ENCODE peak calls at places on chromosomes 12 and 14, in six cellular contexts. One of them, this sample, is unnamed.

GRCh38 chr14:61586539-61587396 is 108.5 kb upstream of the HIF1A start:
- DNase-seq in K562: no peak
- DNase-seq in H1: peak
- DNase-seq in SK-N-SH: no peak
- DNase-seq in HepG2: no peak
- DNase-seq in GM12878: no peak
- DNase-seq in this sample: no peak

GRCh38 chr12:76830456-76830855 is 48.4 kb downstream of the CSRP2 start:
- DNase-seq in SK-N-SH: no peak
- DNase-seq in GM12878: no peak
- DNase-seq in HepG2: no peak
- DNase-seq in H1: no peak
- DNase-seq in K562: no peak
- DNase-seq in this sample: no peak

GRCh38 chr12:116990971-116991966 is 80.5 kb downstream of the FBXW8 start:
- DNase-seq in H1: no peak
- DNase-seq in HepG2: no peak
- DNase-seq in GM12878: no peak
- DNase-seq in K562: no peak
- DNase-seq in SK-N-SH: no peak
- DNase-seq in this sample: no peak

GRCh38 chr12:103093499-103094106 is 136.1 kb downstream of the ASCL1 start:
- DNase-seq in H1: no peak
- DNase-seq in SK-N-SH: no peak
- DNase-seq in K562: no peak
- DNase-seq in HepG2: no peak
- DNase-seq in GM12878: no peak
- DNase-seq in this sample: no peak

GRCh38 chr12:12018454-12018853 is 52.3 kb upstream of the BCL2L14 start:
- DNase-seq in H1: no peak
- DNase-seq in HepG2: no peak
- DNase-seq in K562: no peak
- DNase-seq in SK-N-SH: no peak
- DNase-seq in GM12878: no peak
- DNase-seq in this sample: no peak

GRCh38 chr12:65728913-65729793 is 95.1 kb upstream of the HMGA2 start:
- DNase-seq in SK-N-SH: no peak
- DNase-seq in H1: peak
- DNase-seq in HepG2: no peak
- DNase-seq in GM12878: no peak
- DNase-seq in K562: no peak
- DNase-seq in this sample: no peak

GRCh38 chr12:93978553-93978952 is 169.8 kb upstream of the PLXNC1 start:
- DNase-seq in GM12878: no peak
- DNase-seq in SK-N-SH: no peak
- DNase-seq in H1: no peak
- DNase-seq in K562: no peak
- DNase-seq in HepG2: no peak
- DNase-seq in this sample: no peak

GRCh38 chr14:36944307-36945010 is 227.9 kb downstream of the SLC25A21 start:
- DNase-seq in K562: no peak
- DNase-seq in HepG2: no peak
- DNase-seq in GM12878: no peak
- DNase-seq in SK-N-SH: no peak
- DNase-seq in H1: no peak
- DNase-seq in this sample: no peak

GRCh38 chr12:65615091-65615490 is 209.2 kb upstream of the HMGA2 start:
- DNase-seq in HepG2: no peak
- DNase-seq in GM12878: no peak
- DNase-seq in H1: no peak
- DNase-seq in SK-N-SH: no peak
- DNase-seq in K562: no peak
- DNase-seq in this sample: no peak

GRCh38 chr12:91142184-91142583 is 30.9 kb upstream of the LUM start:
- DNase-seq in K562: no peak
- DNase-seq in GM12878: no peak
- DNase-seq in HepG2: no peak
- DNase-seq in H1: no peak
- DNase-seq in SK-N-SH: no peak
- DNase-seq in this sample: no peak

GRCh38 chr12:20460956-20461355 is 92.6 kb downstream of the PDE3A start:
- DNase-seq in SK-N-SH: peak
- DNase-seq in GM12878: no peak
- DNase-seq in H1: no peak
- DNase-seq in K562: no peak
- DNase-seq in HepG2: no peak
- DNase-seq in this sample: no peak

GRCh38 chr14:35342160-35343010 is 50.2 kb downstream of the PSMA6 start:
- DNase-seq in HepG2: no peak
- DNase-seq in H1: no peak
- DNase-seq in GM12878: no peak
- DNase-seq in K562: no peak
- DNase-seq in SK-N-SH: no peak
- DNase-seq in this sample: no peak

GRCh38 chr12:13164271-13164670 is 32.3 kb upstream of the EMP1 start:
- DNase-seq in K562: no peak
- DNase-seq in HepG2: no peak
- DNase-seq in SK-N-SH: no peak
- DNase-seq in GM12878: no peak
- DNase-seq in H1: no peak
- DNase-seq in this sample: no peak

GRCh38 chr14:79383031-79383430 is 828.3 kb downstream of the DIO2 start:
- DNase-seq in H1: no peak
- DNase-seq in K562: no peak
- DNase-seq in SK-N-SH: no peak
- DNase-seq in GM12878: no peak
- DNase-seq in HepG2: no peak
- DNase-seq in this sample: no peak

GRCh38 chr12:64531665-64532334 is 78.5 kb upstream of the RASSF3 start:
- DNase-seq in K562: no peak
- DNase-seq in H1: no peak
- DNase-seq in GM12878: no peak
- DNase-seq in HepG2: no peak
- DNase-seq in SK-N-SH: no peak
- DNase-seq in this sample: no peak

GRCh38 chr12:29374012-29374411 is 7.0 kb downstream of the ERGIC2 start:
- DNase-seq in GM12878: no peak
- DNase-seq in HepG2: no peak
- DNase-seq in H1: no peak
- DNase-seq in K562: no peak
- DNase-seq in SK-N-SH: no peak
- DNase-seq in this sample: no peak

GRCh38 chr12:29376118-29376517 is 4.9 kb downstream of the ERGIC2 start:
- DNase-seq in HepG2: no peak
- DNase-seq in SK-N-SH: no peak
- DNase-seq in K562: no peak
- DNase-seq in H1: no peak
- DNase-seq in GM12878: no peak
- DNase-seq in this sample: no peak

GRCh38 chr12:29380536-29381523 is at the start of gene ERGIC2:
- DNase-seq in K562: peak
- DNase-seq in HepG2: peak
- DNase-seq in SK-N-SH: peak
- DNase-seq in H1: peak
- DNase-seq in GM12878: peak
- DNase-seq in this sample: peak

GRCh38 chr12:29374913-29375312 is 6.1 kb downstream of the ERGIC2 start:
- DNase-seq in HepG2: no peak
- DNase-seq in SK-N-SH: no peak
- DNase-seq in GM12878: no peak
- DNase-seq in K562: no peak
- DNase-seq in H1: no peak
- DNase-seq in this sample: no peak
- TF ChIP-seq GABPA in HepG2: no peak
- TF ChIP-seq GABPA in SK-N-SH: no peak
- TF ChIP-seq GABPA in GM12878: no peak
- TF ChIP-seq GABPA in K562: no peak
- TF ChIP-seq GABPA in H1: no peak
- TF ChIP-seq GABPA in this sample: no peak

GRCh38 chr12:108269224-108269623 is 69.9 kb downstream of the CMKLR1 start:
- DNase-seq in SK-N-SH: no peak
- DNase-seq in H1: no peak
- DNase-seq in HepG2: no peak
- DNase-seq in GM12878: no peak
- DNase-seq in K562: no peak
- DNase-seq in this sample: no peak

GRCh38 chr12:108271951-108272729 is 67.0 kb downstream of the CMKLR1 start:
- DNase-seq in H1: no peak
- DNase-seq in K562: no peak
- DNase-seq in SK-N-SH: no peak
- DNase-seq in GM12878: no peak
- DNase-seq in HepG2: no peak
- DNase-seq in this sample: no peak

GRCh38 chr12:108268397-108268796 is 70.7 kb downstream of the CMKLR1 start:
- DNase-seq in SK-N-SH: no peak
- DNase-seq in GM12878: peak
- DNase-seq in HepG2: no peak
- DNase-seq in H1: no peak
- DNase-seq in K562: no peak
- DNase-seq in this sample: no peak

GRCh38 chr12:108270841-108271126 is 68.3 kb downstream of the CMKLR1 start:
- DNase-seq in K562: no peak
- DNase-seq in H1: no peak
- DNase-seq in GM12878: no peak
- DNase-seq in HepG2: no peak
- DNase-seq in SK-N-SH: no peak
- DNase-seq in this sample: no peak

DNA sequence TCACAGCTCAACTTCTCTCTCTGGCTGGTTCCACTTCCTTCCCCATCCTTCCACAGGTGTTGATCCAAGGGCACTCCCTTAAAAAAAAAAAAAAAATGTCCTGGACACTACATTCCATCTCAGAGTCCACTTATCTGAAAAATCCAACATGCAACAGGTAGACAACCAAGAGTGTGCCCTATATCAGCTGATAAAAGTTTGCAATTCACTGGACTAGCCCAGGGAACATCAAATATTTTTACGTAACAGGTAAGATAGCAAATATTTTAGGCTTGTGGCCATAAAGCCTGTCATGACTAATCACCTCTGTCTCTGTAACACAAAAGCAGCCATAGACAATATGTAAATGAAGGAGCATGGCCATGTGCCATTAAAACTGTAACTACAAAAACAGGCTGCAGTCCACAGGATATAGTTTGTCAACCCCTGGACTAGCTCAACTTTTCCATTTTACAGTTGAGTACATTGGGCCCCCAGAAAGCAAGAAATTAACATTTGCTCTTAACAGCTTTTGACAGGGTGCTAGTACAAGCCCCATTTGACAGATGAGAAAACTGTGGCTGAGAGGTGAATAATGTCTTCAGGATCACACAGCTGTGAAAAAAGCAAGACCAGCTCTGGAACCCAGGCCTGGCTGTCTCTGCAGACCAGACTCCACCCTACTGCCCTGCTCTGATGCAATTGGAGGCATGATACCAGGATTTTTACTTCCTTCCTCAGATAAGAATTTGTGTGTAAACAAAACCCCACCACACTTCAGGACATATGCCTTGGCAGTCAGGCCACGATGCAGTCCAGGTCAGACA is 68.9 kb downstream of the CMKLR1 start:
- DNase-seq in GM12878: no peak
- DNase-seq in H1: no peak
- DNase-seq in HepG2: no peak
- DNase-seq in SK-N-SH: no peak
- DNase-seq in K562: no peak
- DNase-seq in this sample: no peak
- TF ChIP-seq GABPA in GM12878: no peak
- TF ChIP-seq GABPA in H1: no peak
- TF ChIP-seq GABPA in HepG2: no peak
- TF ChIP-seq GABPA in SK-N-SH: no peak
- TF ChIP-seq GABPA in K562: no peak
- TF ChIP-seq GABPA in this sample: no peak

GRCh38 chr14:58109761-58110160 is 42.3 kb downstream of the ARMH4 start:
- DNase-seq in K562: no peak
- DNase-seq in H1: no peak
- DNase-seq in GM12878: no peak
- DNase-seq in SK-N-SH: no peak
- DNase-seq in HepG2: no peak
- DNase-seq in this sample: peak
- TF ChIP-seq GABPA in K562: no peak
- TF ChIP-seq GABPA in H1: no peak
- TF ChIP-seq GABPA in GM12878: no peak
- TF ChIP-seq GABPA in SK-N-SH: no peak
- TF ChIP-seq GABPA in HepG2: no peak
- TF ChIP-seq GABPA in this sample: no peak

GRCh38 chr12:127509066-127509778 is 757.7 kb upstream of the TMEM132C start:
- DNase-seq in K562: no peak
- DNase-seq in GM12878: no peak
- DNase-seq in H1: no peak
- DNase-seq in SK-N-SH: no peak
- DNase-seq in HepG2: no peak
- DNase-seq in this sample: no peak
- TF ChIP-seq GABPA in K562: no peak
- TF ChIP-seq GABPA in GM12878: no peak
- TF ChIP-seq GABPA in H1: no peak
- TF ChIP-seq GABPA in SK-N-SH: no peak
- TF ChIP-seq GABPA in HepG2: no peak
- TF ChIP-seq GABPA in this sample: no peak

This sample was measured in HL-60.